ENCODE peak calls at places on chromosomes 11 and 22, in six cellular contexts. M is H9, O is mesenchymal stem cell, R is IMR-90, B is neuronal stem cell, F is H1. W is an unnamed sample.

GRCh38 chr11:120179071-120179672 is 31.7 kb upstream of the OAF start:
- DNase-seq in M (no peak), B (no peak), R (no peak), O (no peak), F (no peak), W (no peak)

GRCh38 chr11:124900464-124900863 is 2.8 kb upstream of the ROBO4 start:
- DNase-seq in R (peak; percentile 93), O (peak; percentile 81), M (peak; percentile 40), B (no peak), F (peak; percentile 43), W (peak; percentile 14)

GRCh38 chr11:119338946-119339580 is 1.6 kb downstream of the C1QTNF5 start:
- DNase-seq in B (no peak), M (peak; percentile 40), O (peak; percentile 24), F (peak; percentile 59), R (no peak), W (no peak)

GRCh38 chr22:38485783-38486182 is 17.9 kb downstream of the KDELR3 start:
- DNase-seq in M (no peak), O (no peak), B (no peak), R (no peak), F (no peak), W (no peak)

GRCh38 chr11:76626921-76627391 is 43.6 kb downstream of the LRRC32 start:
- DNase-seq in O (peak; percentile 19), B (no peak), M (no peak), F (no peak), R (peak; percentile 29), W (no peak)

GRCh38 chr11:96317985-96318384 is 25.0 kb downstream of the MAML2 start:
- DNase-seq in R (no peak), O (no peak), M (no peak), B (no peak), F (no peak), W (no peak)

GRCh38 chr22:21449531-21450319 is 17.5 kb upstream of the TMEM191C start:
- DNase-seq in O (peak; percentile 13), B (no peak), F (peak; percentile 41), M (peak; percentile 21), R (peak; percentile 13), W (no peak)

GRCh38 chr22:22943521-22944267 is 56.1 kb downstream of the IGLL5 start:
- DNase-seq in R (no peak), O (no peak), M (peak; percentile 33), B (no peak), F (peak; percentile 45), W (no peak)

GRCh38 chr22:36315325-36315724 is 62.4 kb downstream of the APOL1 start:
- DNase-seq in B (no peak), R (no peak), M (no peak), O (no peak), F (no peak), W (no peak)

GRCh38 chr22:25482868-25483639 is 81.4 kb upstream of the GRK3 start:
- DNase-seq in R (no peak), F (no peak), B (no peak), O (no peak), M (no peak), W (no peak)

GRCh38 chr11:128026596-128026995 is 560.8 kb downstream of the ETS1 start:
- DNase-seq in O (peak; percentile 98), M (no peak), F (no peak), B (no peak), R (peak; percentile 98), W (peak; percentile 95)

GRCh38 chr11:117676501-117676900 is 120.5 kb downstream of the DSCAML1 start:
- DNase-seq in M (no peak), O (no peak), F (no peak), B (no peak), R (no peak), W (no peak)

GRCh38 chr22:38935616-38936015 is 21.8 kb upstream of the APOBEC3A start:
- DNase-seq in B (no peak), M (no peak), F (no peak), R (no peak), O (no peak), W (peak; percentile 56)

GRCh38 chr11:19895776-19896175 is 183.1 kb downstream of the NAV2 start:
- DNase-seq in M (no peak), R (no peak), F (no peak), O (no peak), B (no peak), W (no peak)

GRCh38 chr22:41913842-41914534 is 886 bp downstream of the SHISA8 start:
- DNase-seq in O (no peak), M (peak; percentile 72), B (no peak), F (no peak), R (no peak), W (no peak)

GRCh38 chr11:121291896-121292502 is 572 bp upstream of the SC5D start:
- DNase-seq in B (no peak), O (no peak), R (peak; percentile 5), M (peak; percentile 42), F (no peak), W (no peak)

GRCh38 chr11:2555891-2556290 is 111.1 kb downstream of the KCNQ1 start:
- DNase-seq in M (no peak), B (no peak), R (no peak), F (no peak), O (no peak), W (no peak)

GRCh38 chr11:35029979-35030378 is 109.0 kb upstream of the CD44 start:
- DNase-seq in O (peak; percentile 88), M (no peak), B (no peak), F (no peak), R (peak; percentile 84), W (peak; percentile 49)

GRCh38 chr11:35235944-35236666 is 97.1 kb downstream of the CD44 start:
- DNase-seq in F (no peak), O (no peak), M (no peak), R (no peak), B (no peak), W (no peak)

GRCh38 chr22:23066200-23067022 is 3.9 kb upstream of the GNAZ start:
- DNase-seq in B (no peak), F (no peak), M (no peak), R (no peak), O (no peak), W (no peak)

GRCh38 chr22:32444068-32444467 is 20.2 kb downstream of the BPIFC start:
- DNase-seq in R (no peak), M (peak; percentile 33), O (no peak), B (peak; percentile 8), F (no peak), W (peak; percentile 67)

GRCh38 chr11:71247551-71248250 is 4.7 kb downstream of the SHANK2 start:
- DNase-seq in F (no peak), M (peak; percentile 74), B (no peak), R (no peak), O (peak; percentile 26), W (no peak)

GRCh38 chr11:544817-545166 is 7.5 kb downstream of the LRRC56 start:
- DNase-seq in F (no peak), M (no peak), R (no peak), O (no peak), B (no peak), W (no peak)
- H4K91ac ChIP-seq in F (no peak overlapping the region), M (no peak overlapping the region), R (no peak overlapping the region), O (no peak overlapping the region), B (no peak overlapping the region), W (no peak overlapping the region)

DNA sequence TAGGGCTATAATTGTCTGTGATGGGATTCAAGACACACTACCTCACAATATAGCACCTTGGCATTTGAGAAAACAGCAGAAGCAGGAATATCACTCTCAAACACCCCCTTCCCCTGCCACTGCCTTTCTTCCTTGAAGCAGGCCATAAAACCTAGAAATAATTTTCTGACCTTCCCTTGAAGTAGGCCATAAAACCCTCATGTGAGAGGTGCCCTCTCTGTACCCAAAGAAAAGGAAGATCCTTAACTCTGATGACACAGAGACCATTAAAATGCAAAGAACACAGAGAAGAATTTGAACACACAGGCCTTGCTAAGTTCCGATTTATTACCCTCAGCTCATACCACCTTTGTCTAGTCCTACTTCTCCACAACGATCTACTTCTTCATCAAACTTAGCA is 631.7 kb upstream of the CADM1 start:
- DNase-seq in R (no peak), O (no peak), M (no peak), B (no peak), F (no peak), W (no peak)
- H4K91ac ChIP-seq in R (no peak overlapping the region), O (no peak overlapping the region), M (no peak overlapping the region), B (no peak overlapping the region), F (no peak overlapping the region), W (no peak overlapping the region)

DNA sequence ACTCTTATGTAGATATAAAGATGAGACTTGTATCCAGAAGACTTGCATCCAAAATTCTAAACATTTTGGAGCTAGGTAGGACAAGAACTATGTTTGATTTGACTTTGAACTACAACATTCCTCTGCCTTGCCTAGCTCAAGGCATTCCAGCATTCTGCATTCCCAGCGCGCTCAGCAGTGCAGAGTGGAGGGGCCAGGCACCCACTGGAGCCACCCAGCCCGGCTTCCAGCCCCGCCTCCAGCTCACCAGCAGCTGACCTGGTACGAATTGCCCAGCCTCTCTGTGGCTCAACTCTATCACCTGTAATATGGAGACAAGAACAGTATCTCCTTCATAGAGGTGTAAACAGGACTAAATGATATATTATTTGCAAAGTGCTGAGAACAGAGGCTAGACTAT is 28.8 kb downstream of the PRDM10 start:
- DNase-seq in R (no peak), B (no peak), F (peak; percentile 71), O (no peak), M (peak; percentile 87), W (peak; percentile 90)
- H4K91ac ChIP-seq in R (no peak overlapping the region), B (no peak overlapping the region), F (no peak overlapping the region), O (no peak overlapping the region), M (no peak overlapping the region), W (no peak overlapping the region)

DNA sequence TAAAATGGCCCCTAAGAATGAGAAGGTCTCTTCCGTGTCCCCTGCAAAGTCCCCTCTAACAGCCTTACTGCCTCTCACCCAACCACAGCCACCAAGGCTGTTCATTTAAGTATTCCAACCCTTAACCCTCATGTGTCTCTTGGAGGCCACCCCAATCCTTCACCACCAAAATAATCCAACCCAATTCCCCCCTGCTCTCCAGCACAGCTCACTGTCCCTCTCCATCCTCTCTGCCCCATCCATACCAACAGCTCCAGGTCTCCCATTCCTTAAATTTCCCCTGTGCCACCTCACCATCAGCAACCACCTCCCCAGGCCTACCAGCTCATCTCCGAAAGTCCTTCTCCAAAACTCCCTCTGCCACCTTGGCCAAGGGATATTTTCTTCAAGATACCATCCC is 1.4 kb downstream of the FAM168A start:
- DNase-seq in R (no peak), F (no peak), M (no peak), O (no peak), B (no peak), W (no peak)
- H4K91ac ChIP-seq in R (no peak overlapping the region), F (peak overlapping the region; percentile 44), M (no peak overlapping the region), O (no peak overlapping the region), B (no peak overlapping the region), W (no peak overlapping the region)

DNA sequence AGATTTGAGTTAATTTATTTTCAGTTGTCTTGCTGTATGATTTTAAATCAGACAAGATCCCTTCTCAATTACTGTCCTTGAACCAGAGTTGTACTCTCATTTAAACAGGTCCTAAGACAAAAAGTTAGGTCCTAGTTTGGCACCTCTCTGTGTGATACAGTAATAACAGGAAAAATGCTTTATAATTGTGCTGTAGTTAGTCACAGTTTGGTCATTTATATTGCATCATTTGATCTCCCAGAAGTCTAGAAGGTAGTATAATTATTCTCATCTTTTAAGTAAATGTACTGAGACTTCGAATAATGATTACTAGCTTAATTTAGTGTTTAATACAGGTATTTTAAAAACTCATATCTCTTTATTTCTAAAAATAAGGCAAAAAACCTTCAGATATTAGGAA is 18.1 kb upstream of the LUZP2 start:
- DNase-seq in R (peak; percentile 8), B (no peak), F (no peak), O (no peak), M (no peak), W (no peak)
- H4K91ac ChIP-seq in R (no peak overlapping the region), B (no peak overlapping the region), F (no peak overlapping the region), O (no peak overlapping the region), M (no peak overlapping the region), W (no peak overlapping the region)